ENCODE peak calls at places on chromosome 10, in six cellular contexts. One of them, this sample, is unnamed.
A peak's percentile ranks its signal among the peaks of the same experiment; 100 is the strongest.

GRCh38 chr10:7561216-7561893 is 105.4 kb downstream of the ITIH5 start:
- DNase-seq in adrenal gland: peak; percentile 22
- DNase-seq in A549: no peak
- DNase-seq in heart left ventricle: peak; percentile 84
- DNase-seq in HCT116: no peak
- DNase-seq in upper lobe of left lung: no peak
- DNase-seq in this sample: peak; percentile 81

GRCh38 chr10:113484487-113484886 is 68.4 kb upstream of the HABP2 start:
- DNase-seq in adrenal gland: no peak
- DNase-seq in A549: no peak
- DNase-seq in heart left ventricle: no peak
- DNase-seq in HCT116: no peak
- DNase-seq in upper lobe of left lung: no peak
- DNase-seq in this sample: no peak

GRCh38 chr10:124605856-124606812 is 138.0 kb downstream of the FAM53B start:
- DNase-seq in adrenal gland: no peak
- DNase-seq in A549: no peak
- DNase-seq in heart left ventricle: no peak
- DNase-seq in HCT116: no peak
- DNase-seq in upper lobe of left lung: no peak
- DNase-seq in this sample: no peak

GRCh38 chr10:43229208-43230061 is 37.4 kb downstream of the RASGEF1A start:
- DNase-seq in adrenal gland: peak; percentile 26
- DNase-seq in A549: peak; percentile 55
- DNase-seq in heart left ventricle: peak; percentile 24
- DNase-seq in HCT116: no peak
- DNase-seq in upper lobe of left lung: peak; percentile 30
- DNase-seq in this sample: peak; percentile 46

GRCh38 chr10:118321724-118322575 is 20.2 kb downstream of the FAM204A start:
- DNase-seq in adrenal gland: no peak
- DNase-seq in A549: no peak
- DNase-seq in heart left ventricle: no peak
- DNase-seq in HCT116: no peak
- DNase-seq in upper lobe of left lung: no peak
- DNase-seq in this sample: no peak

GRCh38 chr10:77320852-77321496 is 316.6 kb downstream of the KCNMA1 start:
- DNase-seq in adrenal gland: no peak
- DNase-seq in A549: no peak
- DNase-seq in heart left ventricle: no peak
- DNase-seq in HCT116: no peak
- DNase-seq in upper lobe of left lung: no peak
- DNase-seq in this sample: no peak

GRCh38 chr10:3399756-3400155 is 227.2 kb upstream of the PITRM1 start:
- DNase-seq in adrenal gland: no peak
- DNase-seq in A549: no peak
- DNase-seq in heart left ventricle: no peak
- DNase-seq in HCT116: no peak
- DNase-seq in upper lobe of left lung: no peak
- DNase-seq in this sample: no peak

GRCh38 chr10:10490187-10490980 is 527.3 kb upstream of the CELF2 start:
- DNase-seq in adrenal gland: no peak
- DNase-seq in A549: no peak
- DNase-seq in heart left ventricle: no peak
- DNase-seq in HCT116: no peak
- DNase-seq in upper lobe of left lung: no peak
- DNase-seq in this sample: no peak

GRCh38 chr10:23755557-23755956 is 316.7 kb downstream of the OTUD1 start:
- DNase-seq in adrenal gland: no peak
- DNase-seq in A549: no peak
- DNase-seq in heart left ventricle: no peak
- DNase-seq in HCT116: no peak
- DNase-seq in upper lobe of left lung: no peak
- DNase-seq in this sample: no peak

GRCh38 chr10:122301055-122301810 is 30.1 kb downstream of the BTBD16 start:
- DNase-seq in adrenal gland: no peak
- DNase-seq in A549: no peak
- DNase-seq in heart left ventricle: peak; percentile 48
- DNase-seq in HCT116: no peak
- DNase-seq in upper lobe of left lung: no peak
- DNase-seq in this sample: peak; percentile 55

GRCh38 chr10:121063744-121064143 is 212.6 kb downstream of the WDR11 start:
- DNase-seq in adrenal gland: no peak
- DNase-seq in A549: no peak
- DNase-seq in heart left ventricle: no peak
- DNase-seq in HCT116: no peak
- DNase-seq in upper lobe of left lung: no peak
- DNase-seq in this sample: peak; percentile 58

GRCh38 chr10:90319188-90319914 is 538.5 kb downstream of the HTR7 start:
- DNase-seq in adrenal gland: no peak
- DNase-seq in A549: peak; percentile 56
- DNase-seq in heart left ventricle: no peak
- DNase-seq in HCT116: peak; percentile 96
- DNase-seq in upper lobe of left lung: no peak
- DNase-seq in this sample: no peak

GRCh38 chr10:43113201-43113893 is 24.9 kb upstream of the CSGALNACT2 start:
- DNase-seq in adrenal gland: no peak
- DNase-seq in A549: no peak
- DNase-seq in heart left ventricle: no peak
- DNase-seq in HCT116: no peak
- DNase-seq in upper lobe of left lung: no peak
- DNase-seq in this sample: no peak

GRCh38 chr10:103592186-103593021 is 98.9 kb downstream of the NEURL1 start:
- DNase-seq in adrenal gland: peak; percentile 42
- DNase-seq in A549: peak; percentile 94
- DNase-seq in heart left ventricle: no peak
- DNase-seq in HCT116: peak; percentile 15
- DNase-seq in upper lobe of left lung: no peak
- DNase-seq in this sample: no peak

GRCh38 chr10:92662852-92663251 is 26.9 kb upstream of the HHEX start:
- DNase-seq in adrenal gland: no peak
- DNase-seq in A549: no peak
- DNase-seq in heart left ventricle: no peak
- DNase-seq in HCT116: no peak
- DNase-seq in upper lobe of left lung: no peak
- DNase-seq in this sample: no peak

GRCh38 chr10:34247560-34247959 is 567.5 kb downstream of the PARD3 start:
- DNase-seq in adrenal gland: no peak
- DNase-seq in A549: no peak
- DNase-seq in heart left ventricle: no peak
- DNase-seq in HCT116: no peak
- DNase-seq in upper lobe of left lung: no peak
- DNase-seq in this sample: no peak

GRCh38 chr10:104339469-104340098 is 1.3 kb upstream of the ITPRIP start:
- DNase-seq in adrenal gland: peak; percentile 83
- DNase-seq in A549: no peak
- DNase-seq in heart left ventricle: no peak
- DNase-seq in HCT116: no peak
- DNase-seq in upper lobe of left lung: no peak
- DNase-seq in this sample: no peak

GRCh38 chr10:4073912-4074311 is 288.9 kb upstream of the KLF6 start:
- DNase-seq in adrenal gland: no peak
- DNase-seq in A549: no peak
- DNase-seq in heart left ventricle: no peak
- DNase-seq in HCT116: no peak
- DNase-seq in upper lobe of left lung: no peak
- DNase-seq in this sample: no peak

GRCh38 chr10:77602231-77602912 is 35.2 kb downstream of the KCNMA1 start:
- DNase-seq in adrenal gland: no peak
- DNase-seq in A549: no peak
- DNase-seq in heart left ventricle: no peak
- DNase-seq in HCT116: no peak
- DNase-seq in upper lobe of left lung: no peak
- DNase-seq in this sample: no peak

GRCh38 chr10:72370201-72370722 is 15.5 kb upstream of the DNAJB12 start:
- DNase-seq in adrenal gland: no peak
- DNase-seq in A549: no peak
- DNase-seq in heart left ventricle: no peak
- DNase-seq in HCT116: no peak
- DNase-seq in upper lobe of left lung: no peak
- DNase-seq in this sample: no peak

GRCh38 chr10:118956253-118957140 is 73.0 kb upstream of the NANOS1 start:
- DNase-seq in adrenal gland: no peak
- DNase-seq in A549: no peak
- DNase-seq in heart left ventricle: peak; percentile 81
- DNase-seq in HCT116: no peak
- DNase-seq in upper lobe of left lung: no peak
- DNase-seq in this sample: no peak

GRCh38 chr10:71286521-71287294 is 32.4 kb upstream of the SLC29A3 start:
- DNase-seq in adrenal gland: no peak
- DNase-seq in A549: no peak
- DNase-seq in heart left ventricle: peak; percentile 10
- DNase-seq in HCT116: no peak
- DNase-seq in upper lobe of left lung: peak; percentile 56
- DNase-seq in this sample: no peak

GRCh38 chr10:125023269-125023668 is 81.3 kb downstream of the ZRANB1 start:
- DNase-seq in adrenal gland: no peak
- DNase-seq in A549: no peak
- DNase-seq in heart left ventricle: peak; percentile 41
- DNase-seq in HCT116: no peak
- DNase-seq in upper lobe of left lung: no peak
- DNase-seq in this sample: no peak

GRCh38 chr10:112332509-112333228 is 41.2 kb upstream of the ACSL5 start:
- DNase-seq in adrenal gland: no peak
- DNase-seq in A549: no peak
- DNase-seq in heart left ventricle: no peak
- DNase-seq in HCT116: peak; percentile 94
- DNase-seq in upper lobe of left lung: peak; percentile 32
- DNase-seq in this sample: peak; percentile 69

GRCh38 chr10:43671659-43672555 is 23.2 kb upstream of the ZNF32 start:
- DNase-seq in adrenal gland: peak; percentile 70
- DNase-seq in A549: peak; percentile 80
- DNase-seq in heart left ventricle: no peak
- DNase-seq in HCT116: peak; percentile 47
- DNase-seq in upper lobe of left lung: peak; percentile 53
- DNase-seq in this sample: peak; percentile 45

GRCh38 chr10:47063858-47064257 is 152.6 kb downstream of the PTPN20 start:
- DNase-seq in adrenal gland: no peak
- DNase-seq in A549: no peak
- DNase-seq in heart left ventricle: no peak
- DNase-seq in HCT116: no peak
- DNase-seq in upper lobe of left lung: no peak
- DNase-seq in this sample: no peak
- TF ChIP-seq POLR2A in adrenal gland: no peak
- TF ChIP-seq POLR2A in A549: no peak
- TF ChIP-seq POLR2A in heart left ventricle: no peak
- TF ChIP-seq POLR2A in HCT116: no peak
- TF ChIP-seq POLR2A in upper lobe of left lung: no peak
- TF ChIP-seq POLR2A in this sample: no peak

GRCh38 chr10:15267496-15267895 is 99.0 kb upstream of the NMT2 start:
- DNase-seq in adrenal gland: no peak
- DNase-seq in A549: no peak
- DNase-seq in heart left ventricle: no peak
- DNase-seq in HCT116: no peak
- DNase-seq in upper lobe of left lung: no peak
- DNase-seq in this sample: no peak
- TF ChIP-seq CTCF in adrenal gland: no peak
- TF ChIP-seq CTCF in A549: no peak
- TF ChIP-seq CTCF in heart left ventricle: no peak
- TF ChIP-seq CTCF in HCT116: peak; percentile 13
- TF ChIP-seq CTCF in upper lobe of left lung: no peak
- TF ChIP-seq CTCF in this sample: no peak

DNA sequence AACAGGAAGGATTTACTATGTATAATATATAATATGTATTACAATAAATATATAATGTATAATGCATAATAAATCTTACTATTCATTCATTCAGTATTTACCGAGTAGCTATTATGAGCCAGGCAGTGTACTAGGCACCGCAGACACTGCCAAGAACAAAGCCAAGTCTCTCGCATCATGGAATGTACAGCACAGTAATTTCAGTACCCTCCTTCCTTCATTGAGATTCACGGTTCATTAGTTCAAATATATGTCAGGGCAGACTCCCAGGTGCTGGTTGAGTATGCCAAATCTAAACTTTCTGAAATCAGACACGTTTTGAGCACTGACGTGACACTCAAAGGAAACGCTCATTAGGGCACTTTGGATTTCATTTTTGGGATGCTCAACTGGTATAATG is 9.1 kb downstream of the USP6NL start:
- DNase-seq in adrenal gland: no peak
- DNase-seq in A549: no peak
- DNase-seq in heart left ventricle: no peak
- DNase-seq in HCT116: no peak
- DNase-seq in upper lobe of left lung: no peak
- DNase-seq in this sample: no peak
- H3K4me1 ChIP-seq in adrenal gland: peaks cover 5% of the 10 kb centered on the region
- H3K4me1 ChIP-seq in A549: peaks cover 30% of the 10 kb centered on the region
- H3K4me1 ChIP-seq in heart left ventricle: no peaks in the 10 kb centered on the region
- H3K4me1 ChIP-seq in HCT116: peaks cover 30% of the 10 kb centered on the region
- H3K4me1 ChIP-seq in upper lobe of left lung: peaks cover 21% of the 10 kb centered on the region
- H3K4me1 ChIP-seq in this sample: peaks cover 34% of the 10 kb centered on the region

GRCh38 chr10:86970152-86970886 is 2.0 kb downstream of the ADIRF start:
- DNase-seq in adrenal gland: peak; percentile 82
- DNase-seq in A549: no peak
- DNase-seq in heart left ventricle: peak; percentile 86
- DNase-seq in HCT116: peak; percentile 62
- DNase-seq in upper lobe of left lung: peak; percentile 87
- DNase-seq in this sample: no peak

GRCh38 chr10:86967481-86967941 is 771 bp upstream of the ADIRF start:
- DNase-seq in adrenal gland: peak; percentile 26
- DNase-seq in A549: no peak
- DNase-seq in heart left ventricle: no peak
- DNase-seq in HCT116: no peak
- DNase-seq in upper lobe of left lung: peak; percentile 15
- DNase-seq in this sample: no peak

GRCh38 chr10:86968994-86969355 is 693 bp downstream of the ADIRF start:
- DNase-seq in adrenal gland: peak; percentile 35
- DNase-seq in A549: no peak
- DNase-seq in heart left ventricle: no peak
- DNase-seq in HCT116: no peak
- DNase-seq in upper lobe of left lung: no peak
- DNase-seq in this sample: no peak

GRCh38 chr10:86969421-86970041 is 1.2 kb downstream of the ADIRF start:
- DNase-seq in adrenal gland: no peak
- DNase-seq in A549: no peak
- DNase-seq in heart left ventricle: peak; percentile 58
- DNase-seq in HCT116: no peak
- DNase-seq in upper lobe of left lung: peak; percentile 21
- DNase-seq in this sample: no peak

DNA sequence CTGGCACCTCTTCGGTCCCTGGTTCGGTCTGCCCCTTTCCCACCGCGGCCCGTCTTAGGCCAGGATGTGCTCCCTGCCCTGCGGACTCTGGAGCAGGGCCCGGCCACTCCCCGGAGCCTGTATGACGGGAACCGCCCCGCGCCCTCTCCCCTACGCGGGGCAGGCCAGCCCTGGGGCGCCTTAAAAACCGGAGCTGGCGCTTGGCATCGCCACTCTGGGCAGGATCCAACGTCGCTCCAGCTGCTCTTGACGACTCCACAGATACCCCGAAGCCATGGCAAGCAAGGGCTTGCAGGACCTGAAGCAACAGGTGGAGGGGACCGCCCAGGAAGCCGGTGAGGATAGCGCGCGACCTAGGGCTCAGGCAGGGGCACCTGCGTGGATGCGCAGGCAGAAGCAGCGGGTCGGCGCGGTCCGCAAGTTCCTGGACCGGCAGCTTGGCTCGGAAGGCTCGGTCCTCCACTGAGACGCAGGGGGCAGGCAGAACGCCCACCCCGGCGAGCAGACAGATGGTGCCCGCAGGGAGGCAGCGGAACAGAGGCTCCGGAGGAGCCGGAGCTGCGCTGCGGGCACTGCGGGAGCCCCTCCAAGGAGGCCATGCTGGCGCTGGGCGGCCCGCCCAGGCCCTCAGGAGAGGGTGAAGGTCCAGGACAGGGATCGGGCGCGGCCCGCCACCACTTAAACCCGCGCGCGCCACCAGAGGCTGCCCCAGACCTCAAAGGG is at the start of gene ADIRF:
- DNase-seq in adrenal gland: peak; percentile 42
- DNase-seq in A549: no peak
- DNase-seq in heart left ventricle: peak; percentile 68
- DNase-seq in HCT116: peak; percentile 51
- DNase-seq in upper lobe of left lung: peak; percentile 65
- DNase-seq in this sample: peak; percentile 68
- TF ChIP-seq POLR2A in adrenal gland: no peak
- TF ChIP-seq POLR2A in A549: no peak
- TF ChIP-seq POLR2A in heart left ventricle: peak; percentile 64
- TF ChIP-seq POLR2A in HCT116: no peak
- TF ChIP-seq POLR2A in upper lobe of left lung: no peak
- TF ChIP-seq POLR2A in this sample: no peak